ENCODE peak calls at places on chromosome 4, in seven cellular contexts. F is fibroblast of lung; T is PC-3; I is uterus; O is CD4-positive, alpha-beta memory T cell; U is IMR-90; D is SJSA1. W is an unnamed sample. For H3K27me3, the result is how much of the 10 kb centered on the place peaks cover.

GRCh38 chr4:47533689-47534347 is 48.7 kb downstream of the ATP10D start:
- DNase-seq in F (peak), T (no peak), I (no peak), O (no peak), U (peak), D (no peak), W (no peak)

GRCh38 chr4:35167385-35167784 is 1076.9 kb downstream of the ARAP2 start:
- DNase-seq in F (no peak), T (no peak), I (no peak), O (no peak), U (no peak), D (no peak), W (no peak)

GRCh38 chr4:173362666-173363065 is 8.1 kb upstream of the SAP30 start:
- DNase-seq in F (no peak), T (no peak), I (no peak), O (no peak), U (no peak), D (no peak), W (no peak)

GRCh38 chr4:41865306-41865980 is 69.8 kb upstream of the TMEM33 start:
- DNase-seq in F (no peak), T (no peak), I (no peak), O (no peak), U (no peak), D (no peak), W (no peak)

GRCh38 chr4:56907489-56908205 is at the start of gene REST:
- DNase-seq in F (peak), T (peak), I (peak), O (peak), U (peak), D (peak), W (peak)

GRCh38 chr4:13907255-13907751 is 279.8 kb upstream of the BOD1L1 start:
- DNase-seq in F (peak), T (peak), I (no peak), O (no peak), U (peak), D (peak), W (no peak)

GRCh38 chr4:2942037-2942531 is 21.1 kb downstream of the NOP14 start:
- DNase-seq in F (no peak), T (no peak), I (no peak), O (no peak), U (no peak), D (no peak), W (no peak)

GRCh38 chr4:770022-770421 is 55.9 kb downstream of the CPLX1 start:
- DNase-seq in F (no peak), T (no peak), I (no peak), O (no peak), U (peak), D (no peak), W (no peak)

GRCh38 chr4:118225521-118225920 is 127.3 kb downstream of the PRSS12 start:
- DNase-seq in F (no peak), T (no peak), I (no peak), O (no peak), U (no peak), D (no peak), W (no peak)

GRCh38 chr4:3422241-3422801 is 19.4 kb upstream of the HGFAC start:
- DNase-seq in F (no peak), T (no peak), I (no peak), O (no peak), U (no peak), D (no peak), W (peak)

GRCh38 chr4:109206610-109207009 is 95.8 kb downstream of the COL25A1 start:
- DNase-seq in F (peak), T (no peak), I (no peak), O (no peak), U (no peak), D (no peak), W (no peak)

DNA sequence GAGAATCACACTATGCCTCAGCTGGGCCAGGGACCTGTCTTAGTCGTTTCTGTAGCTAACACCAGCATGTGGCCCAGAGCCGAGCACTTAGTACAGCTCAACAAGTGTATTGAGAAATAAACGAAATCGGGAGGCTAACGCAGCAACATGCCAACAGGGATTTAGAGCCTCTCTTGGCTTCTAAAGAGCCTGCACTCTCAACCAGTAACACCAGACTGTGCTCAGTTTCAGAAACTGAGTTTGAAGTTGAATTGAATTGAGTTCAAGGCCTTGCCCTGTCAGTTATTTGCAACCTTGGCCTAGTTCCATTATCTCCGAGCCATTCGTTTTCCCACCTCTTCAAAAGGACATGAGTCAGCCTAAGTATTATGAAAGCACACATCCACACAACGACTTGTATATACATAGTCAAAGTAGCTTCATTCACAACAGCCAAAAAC is 71.3 kb upstream of the LDB2 start:
- DNase-seq in F (peak), T (peak), I (peak), O (no peak), U (peak), D (peak), W (no peak)
- H3K27me3 ChIP-seq in F (under half), T (under half), I (under half), O (under half), U (under half), D (under half), W (under half)

GRCh38 chr4:95183656-95184408 is 364.9 kb downstream of the UNC5C start:
- DNase-seq in F (no peak), T (no peak), I (no peak), O (no peak), U (no peak), D (no peak), W (no peak)
- H3K27ac ChIP-seq in F (no peak), T (no peak), I (no peak), O (no peak), U (no peak), D (no peak), W (no peak)

GRCh38 chr4:175971393-175972179 is 94.1 kb upstream of the WDR17 start:
- DNase-seq in F (peak), T (no peak), I (no peak), O (no peak), U (no peak), D (no peak), W (no peak)
- H3K4me3 ChIP-seq in F (peak), T (peak), I (no peak), O (no peak), U (no peak), D (no peak), W (no peak)

GRCh38 chr4:37246891-37247290 is 2.3 kb downstream of the NWD2 start:
- DNase-seq in F (no peak), T (peak), I (no peak), O (no peak), U (no peak), D (no peak), W (no peak)
- H3K27me3 ChIP-seq in F (under half), T (under half), I (under half), O (under half), U (under half), D (under half), W (half or more)

W was measured in heart right ventricle.